ENCODE peak calls at places on chromosome 18, in four cellular contexts. One of them, this sample, is unnamed.

GRCh38 chr18:9434240-9434701 is 41.0 kb upstream of the RALBP1 start:
- DNase-seq in foreskin fibroblast: no peak
- DNase-seq in NCI-H1417: no peak
- DNase-seq in NCI-H1048: no peak
- DNase-seq in this sample: no peak

GRCh38 chr18:73952296-73952946 is 195.2 kb downstream of the FBXO15 start:
- DNase-seq in foreskin fibroblast: no peak
- DNase-seq in NCI-H1417: no peak
- DNase-seq in NCI-H1048: no peak
- DNase-seq in this sample: no peak

GRCh38 chr18:8856769-8857393 is 151.5 kb downstream of the MTCL1 start:
- DNase-seq in foreskin fibroblast: no peak
- DNase-seq in NCI-H1417: no peak
- DNase-seq in NCI-H1048: no peak
- DNase-seq in this sample: no peak

GRCh38 chr18:44740000-44740399 is 59.3 kb downstream of the SETBP1 start:
- DNase-seq in foreskin fibroblast: no peak
- DNase-seq in NCI-H1417: no peak
- DNase-seq in NCI-H1048: no peak
- DNase-seq in this sample: no peak

GRCh38 chr18:68817584-68817983 is 19.7 kb downstream of the CCDC102B start:
- DNase-seq in foreskin fibroblast: no peak
- DNase-seq in NCI-H1417: no peak
- DNase-seq in NCI-H1048: no peak
- DNase-seq in this sample: no peak

GRCh38 chr18:35178260-35178659 is 62.6 kb upstream of the ZNF397 start:
- DNase-seq in foreskin fibroblast: peak; percentile 78
- DNase-seq in NCI-H1417: no peak
- DNase-seq in NCI-H1048: no peak
- DNase-seq in this sample: no peak

GRCh38 chr18:68803371-68803770 is 5.5 kb downstream of the CCDC102B start:
- DNase-seq in foreskin fibroblast: peak; percentile 86
- DNase-seq in NCI-H1417: no peak
- DNase-seq in NCI-H1048: no peak
- DNase-seq in this sample: no peak

GRCh38 chr18:46250084-46250811 is 146.1 kb downstream of the HAUS1 start:
- DNase-seq in foreskin fibroblast: peak; percentile 66
- DNase-seq in NCI-H1417: peak; percentile 51
- DNase-seq in NCI-H1048: peak; percentile 89
- DNase-seq in this sample: peak; percentile 53

GRCh38 chr18:35502062-35502461 is 4.3 kb upstream of the INO80C start:
- DNase-seq in foreskin fibroblast: no peak
- DNase-seq in NCI-H1417: no peak
- DNase-seq in NCI-H1048: no peak
- DNase-seq in this sample: no peak

GRCh38 chr18:56333146-56333545 is 305.2 kb downstream of the TXNL1 start:
- DNase-seq in foreskin fibroblast: no peak
- DNase-seq in NCI-H1417: no peak
- DNase-seq in NCI-H1048: no peak
- DNase-seq in this sample: no peak

GRCh38 chr18:67783215-67783946 is 266.9 kb upstream of the DSEL start:
- DNase-seq in foreskin fibroblast: peak; percentile 87
- DNase-seq in NCI-H1417: no peak
- DNase-seq in NCI-H1048: no peak
- DNase-seq in this sample: no peak

GRCh38 chr18:79260510-79260909 is 135.2 kb upstream of the NFATC1 start:
- DNase-seq in foreskin fibroblast: no peak
- DNase-seq in NCI-H1417: no peak
- DNase-seq in NCI-H1048: no peak
- DNase-seq in this sample: no peak

GRCh38 chr18:40868110-40868858 is 1086.8 kb upstream of the PIK3C3 start:
- DNase-seq in foreskin fibroblast: peak; percentile 94
- DNase-seq in NCI-H1417: no peak
- DNase-seq in NCI-H1048: no peak
- DNase-seq in this sample: no peak

GRCh38 chr18:72700961-72701710 is 157.0 kb upstream of the CBLN2 start:
- DNase-seq in foreskin fibroblast: peak; percentile 14
- DNase-seq in NCI-H1417: no peak
- DNase-seq in NCI-H1048: no peak
- DNase-seq in this sample: no peak

GRCh38 chr18:67151366-67151765 is 365.2 kb downstream of the DSEL start:
- DNase-seq in foreskin fibroblast: no peak
- DNase-seq in NCI-H1417: no peak
- DNase-seq in NCI-H1048: no peak
- DNase-seq in this sample: no peak

GRCh38 chr18:76490701-76491171 is 4.3 kb downstream of the ZNF516 start:
- DNase-seq in foreskin fibroblast: no peak
- DNase-seq in NCI-H1417: peak; percentile 78
- DNase-seq in NCI-H1048: no peak
- DNase-seq in this sample: peak; percentile 34

GRCh38 chr18:67432806-67433205 is 83.7 kb downstream of the DSEL start:
- DNase-seq in foreskin fibroblast: peak; percentile 42
- DNase-seq in NCI-H1417: no peak
- DNase-seq in NCI-H1048: no peak
- DNase-seq in this sample: no peak

GRCh38 chr18:10241571-10241970 is 212.9 kb upstream of the APCDD1 start:
- DNase-seq in foreskin fibroblast: no peak
- DNase-seq in NCI-H1417: no peak
- DNase-seq in NCI-H1048: no peak
- DNase-seq in this sample: no peak

GRCh38 chr18:49722472-49722871 is 90.9 kb downstream of the ACAA2 start:
- DNase-seq in foreskin fibroblast: no peak
- DNase-seq in NCI-H1417: no peak
- DNase-seq in NCI-H1048: peak; percentile 59
- DNase-seq in this sample: no peak

GRCh38 chr18:57519668-57520424 is 66.7 kb downstream of the FECH start:
- DNase-seq in foreskin fibroblast: no peak
- DNase-seq in NCI-H1417: no peak
- DNase-seq in NCI-H1048: no peak
- DNase-seq in this sample: no peak

GRCh38 chr18:12246849-12247808 is 7.0 kb upstream of the CIDEA start:
- DNase-seq in foreskin fibroblast: no peak
- DNase-seq in NCI-H1417: no peak
- DNase-seq in NCI-H1048: no peak
- DNase-seq in this sample: no peak

GRCh38 chr18:30533716-30534115 is 508.8 kb downstream of the DSC3 start:
- DNase-seq in foreskin fibroblast: no peak
- DNase-seq in NCI-H1417: no peak
- DNase-seq in NCI-H1048: no peak
- DNase-seq in this sample: no peak

GRCh38 chr18:9922592-9923308 is 8.9 kb downstream of the VAPA start:
- DNase-seq in foreskin fibroblast: no peak
- DNase-seq in NCI-H1417: no peak
- DNase-seq in NCI-H1048: no peak
- DNase-seq in this sample: no peak

GRCh38 chr18:12765127-12765526 is 62.3 kb downstream of the PSMG2 start:
- DNase-seq in foreskin fibroblast: no peak
- DNase-seq in NCI-H1417: peak; percentile 30
- DNase-seq in NCI-H1048: no peak
- DNase-seq in this sample: no peak

GRCh38 chr18:28716321-28716720 is 539.4 kb upstream of the CDH2 start:
- DNase-seq in foreskin fibroblast: no peak
- DNase-seq in NCI-H1417: peak; percentile 39
- DNase-seq in NCI-H1048: no peak
- DNase-seq in this sample: no peak

GRCh38 chr18:35749701-35750100 is 168.2 kb downstream of the GALNT1 start:
- DNase-seq in foreskin fibroblast: peak; percentile 7
- DNase-seq in NCI-H1417: no peak
- DNase-seq in NCI-H1048: no peak
- DNase-seq in this sample: no peak

GRCh38 chr18:58254873-58255511 is 211.0 kb downstream of the NEDD4L start:
- DNase-seq in foreskin fibroblast: no peak
- DNase-seq in NCI-H1417: no peak
- DNase-seq in NCI-H1048: no peak
- DNase-seq in this sample: no peak

GRCh38 chr18:12334280-12335262 is 26.5 kb downstream of the TUBB6 start:
- DNase-seq in foreskin fibroblast: no peak
- DNase-seq in NCI-H1417: no peak
- DNase-seq in NCI-H1048: no peak
- DNase-seq in this sample: no peak

GRCh38 chr18:26403451-26403850 is 144.9 kb downstream of the KCTD1 start:
- DNase-seq in foreskin fibroblast: no peak
- DNase-seq in NCI-H1417: no peak
- DNase-seq in NCI-H1048: no peak
- DNase-seq in this sample: no peak